ENCODE peak calls at places on chromosomes 5 and 9, in ten cellular contexts. F, G, I, P, U, D, W, B, E and Y are unnamed samples.

GRCh38 chr5:41794478-41794877 is 75.7 kb downstream of the OXCT1 start:
- DNase-seq in F (peak), G (no peak), I (no peak), P (no peak), U (peak), D (no peak), W (no peak), B (peak), E (peak), Y (no peak)

GRCh38 chr5:151093476-151093889 is 12.6 kb upstream of the TNIP1 start:
- DNase-seq in F (peak), G (no peak), I (peak), P (no peak), U (peak), D (no peak), W (no peak), B (peak), E (no peak), Y (no peak)

GRCh38 chr5:102481044-102481715 is 17.6 kb downstream of the SLCO6A1 start:
- DNase-seq in F (no peak), G (no peak), I (no peak), P (no peak), U (peak), D (no peak), W (no peak), B (no peak), E (peak), Y (no peak)

GRCh38 chr9:88477300-88477751 is 57.7 kb upstream of the NXNL2 start:
- DNase-seq in F (peak), G (no peak), I (no peak), P (no peak), U (peak), D (no peak), W (no peak), B (peak), E (no peak), Y (no peak)

GRCh38 chr5:5141625-5142527 is 1.7 kb downstream of the ADAMTS16 start:
- DNase-seq in F (peak), G (no peak), I (peak), P (peak), U (peak), D (peak), W (no peak), B (peak), E (peak), Y (peak)

GRCh38 chr9:110443146-110443877 is 105.6 kb upstream of the TXNDC8 start:
- DNase-seq in F (peak), G (no peak), I (no peak), P (no peak), U (peak), D (no peak), W (no peak), B (peak), E (peak), Y (no peak)

GRCh38 chr5:9898319-9898718 is 268.2 kb upstream of the TAS2R1 start:
- DNase-seq in F (peak), G (no peak), I (peak), P (no peak), U (peak), D (no peak), W (no peak), B (peak), E (no peak), Y (no peak)

GRCh38 chr5:43208658-43209057 is 16.6 kb downstream of the NIM1K start:
- DNase-seq in F (no peak), G (no peak), I (no peak), P (no peak), U (no peak), D (no peak), W (no peak), B (no peak), E (no peak), Y (no peak)